ENCODE peak calls at places on chromosomes 1 and 21, in five cellular contexts. G is CD8-positive, alpha-beta T cell; E is WERI-Rb-1; T is lower leg skin; L is RWPE1. I is an unnamed sample.

GRCh38 chr1:211632808-211633522 is 42.5 kb downstream of the NEK2 start:
- DNase-seq in G (no peak), E (peak), T (no peak), L (no peak), I (no peak)

GRCh38 chr1:226388131-226388530 is 19.8 kb downstream of the PARP1 start:
- DNase-seq in G (no peak), E (no peak), T (no peak), L (no peak), I (no peak)

GRCh38 chr1:33167650-33168447 is 14.0 kb downstream of the TRIM62 start:
- DNase-seq in G (no peak), E (no peak), T (no peak), L (no peak), I (no peak)

GRCh38 chr1:221543529-221544120 is 198.3 kb downstream of the DUSP10 start:
- DNase-seq in G (no peak), E (no peak), T (no peak), L (peak), I (peak)

GRCh38 chr1:207672525-207673130 is 27.7 kb downstream of the CR1L start:
- DNase-seq in G (no peak), E (peak), T (no peak), L (peak), I (peak)

GRCh38 chr1:181135815-181136737 is 47.6 kb downstream of the IER5 start:
- DNase-seq in G (no peak), E (no peak), T (no peak), L (peak), I (no peak)

GRCh38 chr1:34547043-34547674 is 207.7 kb upstream of the GJB5 start:
- DNase-seq in G (no peak), E (no peak), T (no peak), L (no peak), I (no peak)

GRCh38 chr1:31036749-31037500 is 28.6 kb downstream of the PUM1 start:
- DNase-seq in G (no peak), E (no peak), T (no peak), L (no peak), I (no peak)

GRCh38 chr1:198575715-198576641 is 35.5 kb upstream of the ATP6V1G3 start:
- DNase-seq in G (no peak), E (no peak), T (no peak), L (peak), I (peak)

GRCh38 chr1:226580625-226581270 is 32.2 kb downstream of the STUM start:
- DNase-seq in G (no peak), E (no peak), T (no peak), L (no peak), I (no peak)

GRCh38 chr1:224851210-224851849 is 78.1 kb upstream of the DNAH14 start:
- DNase-seq in G (peak), E (peak), T (peak), L (peak), I (peak)

GRCh38 chr21:39048064-39048463 is 135.2 kb downstream of the PSMG1 start:
- DNase-seq in G (no peak), E (no peak), T (peak), L (peak), I (no peak)

GRCh38 chr21:31752352-31752751 is 20.4 kb upstream of the SCAF4 start:
- DNase-seq in G (no peak), E (no peak), T (no peak), L (peak), I (no peak)

GRCh38 chr1:205766038-205766437 is 9.2 kb downstream of the RAB29 start:
- DNase-seq in G (no peak), E (no peak), T (no peak), L (peak), I (no peak)

GRCh38 chr1:70503358-70503757 is 92.3 kb downstream of the CTH start:
- DNase-seq in G (no peak), E (no peak), T (no peak), L (no peak), I (no peak)

GRCh38 chr1:8006037-8006963 is 19.8 kb downstream of the ERRFI1 start:
- DNase-seq in G (no peak), E (no peak), T (no peak), L (peak), I (no peak)

GRCh38 chr1:17920881-17921635 is 165.9 kb downstream of the ACTL8 start:
- DNase-seq in G (no peak), E (no peak), T (no peak), L (no peak), I (no peak)

GRCh38 chr1:182213163-182213562 is 151.7 kb upstream of the ZNF648 start:
- DNase-seq in G (no peak), E (no peak), T (no peak), L (no peak), I (no peak)

GRCh38 chr1:232561381-232561780 is 68.6 kb downstream of the SIPA1L2 start:
- DNase-seq in G (no peak), E (no peak), T (no peak), L (no peak), I (no peak)

GRCh38 chr1:151047925-151048644 is 534 bp downstream of the C1orf56 start:
- DNase-seq in G (peak), E (peak), T (peak), L (peak), I (peak)

GRCh38 chr1:204959374-204959773 is 83.6 kb upstream of the CNTN2 start:
- DNase-seq in G (no peak), E (no peak), T (no peak), L (no peak), I (no peak)

GRCh38 chr1:223683586-223684487 is 18.3 kb upstream of the CAPN8 start:
- DNase-seq in G (peak), E (peak), T (no peak), L (peak), I (peak)

GRCh38 chr1:239558992-239559391 is 172.6 kb downstream of the CHRM3 start:
- DNase-seq in G (no peak), E (no peak), T (no peak), L (peak), I (no peak)

GRCh38 chr1:209505044-209505443 is 78.5 kb upstream of the CAMK1G start:
- DNase-seq in G (no peak), E (no peak), T (no peak), L (peak), I (no peak)

GRCh38 chr1:65572701-65573421 is 152.4 kb downstream of the LEPR start:
- DNase-seq in G (no peak), E (no peak), T (no peak), L (no peak), I (no peak)

GRCh38 chr1:28205243-28205642 is 27.6 kb downstream of the DNAJC8 start:
- DNase-seq in G (no peak), E (no peak), T (no peak), L (no peak), I (no peak)

GRCh38 chr1:17276568-17276967 is 27.7 kb downstream of the PADI3 start:
- DNase-seq in G (no peak), E (no peak), T (no peak), L (peak), I (no peak)

GRCh38 chr1:107430540-107431228 is 289.8 kb downstream of the NTNG1 start:
- DNase-seq in G (no peak), E (peak), T (no peak), L (peak), I (peak)

GRCh38 chr1:103106426-103107321 is 1.6 kb downstream of the COL11A1 start:
- DNase-seq in G (no peak), E (peak), T (no peak), L (peak), I (peak)

DNA sequence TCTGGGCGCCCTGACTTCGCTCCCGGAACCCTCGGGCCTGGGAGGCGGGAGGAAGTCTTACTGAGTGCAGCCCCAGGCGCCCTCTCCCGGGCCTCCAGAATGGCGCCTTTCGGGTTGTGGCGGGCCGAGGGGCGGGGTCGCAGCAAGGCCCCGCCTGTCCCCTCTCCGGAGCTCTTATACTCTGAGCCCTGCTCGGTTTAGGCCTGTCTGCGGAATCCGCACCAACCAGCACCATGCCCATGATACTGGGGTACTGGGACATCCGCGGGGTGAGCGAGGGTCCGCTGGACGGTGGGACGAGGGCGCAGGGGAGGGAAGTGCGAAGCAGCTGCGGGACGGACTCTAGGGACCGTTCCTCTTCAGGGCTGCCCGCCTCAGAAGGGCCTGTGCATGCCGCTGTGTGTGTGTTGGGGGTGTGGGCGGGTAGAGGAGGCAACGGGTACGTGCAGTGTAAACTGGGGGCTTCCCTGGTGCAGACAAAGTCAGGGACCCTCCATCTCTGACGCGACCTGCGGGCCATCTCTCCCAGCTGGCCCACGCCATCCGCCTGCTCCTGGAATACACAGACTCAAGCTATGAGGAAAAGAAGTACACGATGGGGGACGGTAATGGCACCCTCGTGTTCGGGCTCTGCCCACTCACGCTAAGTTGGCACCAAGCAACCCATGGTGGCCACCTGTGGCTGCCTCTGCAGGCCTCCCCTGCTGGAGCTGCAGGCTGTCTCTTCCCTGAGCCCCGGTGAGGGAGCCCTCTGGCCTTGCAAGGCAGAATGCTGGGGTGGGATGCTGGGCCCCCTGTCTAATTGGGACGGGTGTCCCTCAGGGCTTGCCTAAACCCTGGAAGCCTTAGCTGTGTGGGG is at the start of gene GSTM1:
- DNase-seq in G (peak), E (peak), T (no peak), L (no peak), I (peak)
- TF ChIP-seq CTCF in G (no peak), E (peak), T (no peak), L (no peak), I (peak)

GRCh38 chr21:33825419-33825818 is 90.2 kb downstream of the ATP5PO start:
- DNase-seq in G (no peak), E (no peak), T (no peak), L (no peak), I (no peak)

GRCh38 chr21:33821580-33822322 is 93.9 kb downstream of the ATP5PO start:
- DNase-seq in G (no peak), E (no peak), T (no peak), L (no peak), I (no peak)

GRCh38 chr21:33828083-33828482 is 87.5 kb downstream of the ATP5PO start:
- DNase-seq in G (no peak), E (no peak), T (no peak), L (no peak), I (no peak)

GRCh38 chr21:33825898-33826297 is 89.7 kb downstream of the ATP5PO start:
- DNase-seq in G (no peak), E (no peak), T (no peak), L (no peak), I (no peak)

DNA sequence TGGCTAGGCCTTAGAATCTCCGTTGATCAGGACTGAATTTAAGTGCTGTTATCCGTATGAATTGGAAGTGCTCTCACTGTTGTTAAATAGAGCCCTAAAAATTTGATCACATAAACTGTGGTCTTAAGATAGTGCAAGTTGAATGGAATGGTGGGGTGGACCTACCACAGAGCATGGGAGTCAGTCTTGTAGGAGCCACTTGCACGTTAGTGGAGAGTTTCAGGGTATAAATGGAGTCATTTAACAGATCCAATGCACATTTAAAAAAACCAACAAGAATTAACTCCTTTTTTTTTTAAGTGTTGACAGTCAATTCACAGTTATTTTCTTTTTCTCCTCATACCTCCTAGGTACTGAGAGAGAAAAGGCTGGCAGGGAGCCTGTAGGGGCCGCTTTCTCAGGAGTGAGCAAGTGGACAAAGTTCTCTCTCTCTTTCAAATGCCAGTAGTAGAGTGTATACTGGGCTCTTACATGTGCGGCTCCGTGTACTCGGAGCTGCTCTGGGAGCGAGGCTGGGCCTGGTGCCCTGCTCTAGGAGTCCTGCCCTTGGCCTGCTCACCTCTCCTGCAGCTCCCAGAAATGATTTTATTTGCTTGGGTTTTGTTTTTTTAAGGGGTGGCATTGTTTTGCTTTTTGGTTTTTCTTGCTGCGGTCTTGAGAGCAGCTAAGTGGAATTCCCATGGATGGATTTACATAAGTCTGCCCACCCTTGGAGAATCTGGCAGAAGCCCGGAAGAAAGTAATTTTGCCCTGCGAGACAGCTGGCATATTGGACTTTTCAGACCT is 91.3 kb downstream of the ATP5PO start:
- DNase-seq in G (no peak), E (no peak), T (no peak), L (no peak), I (no peak)
- TF ChIP-seq CTCF in G (no peak), E (no peak), T (no peak), L (no peak), I (no peak)

DNA sequence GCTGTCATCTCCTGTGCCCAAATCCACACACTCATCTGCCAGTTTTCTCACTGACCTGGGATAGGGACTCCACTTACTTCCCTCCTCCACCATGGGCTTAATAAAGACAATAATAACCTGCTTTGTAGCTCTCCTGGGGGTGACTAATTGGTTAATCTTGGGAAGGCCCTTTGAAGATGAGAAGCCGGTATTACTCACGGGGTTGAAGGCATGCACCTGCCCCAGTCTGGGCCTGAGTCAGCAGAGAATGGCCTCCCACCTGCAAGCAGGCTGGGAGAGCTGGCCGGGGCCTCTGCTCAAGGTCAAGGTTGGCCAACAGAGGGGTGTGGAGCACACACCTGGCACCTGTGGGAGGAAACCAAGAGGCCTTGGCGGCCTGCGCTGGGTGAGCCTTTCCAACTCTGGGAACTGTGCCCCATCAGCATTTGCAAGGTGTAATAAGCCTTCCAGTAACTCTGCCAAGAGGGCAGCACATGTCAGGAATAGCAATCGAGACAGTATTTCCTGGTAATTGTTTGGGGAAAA is 49.1 kb downstream of the TOMM20 start:
- DNase-seq in G (no peak), E (peak), T (no peak), L (peak), I (no peak)
- TF ChIP-seq CTCF in G (no peak), E (no peak), T (no peak), L (no peak), I (no peak)

GRCh38 chr21:40143822-40144525 is 276.7 kb downstream of the PCP4 start:
- DNase-seq in G (no peak), E (peak), T (no peak), L (peak), I (peak)

GRCh38 chr21:40140675-40141074 is 273.4 kb downstream of the PCP4 start:
- DNase-seq in G (no peak), E (no peak), T (no peak), L (no peak), I (no peak)

GRCh38 chr21:40141621-40142020 is 274.4 kb downstream of the PCP4 start:
- DNase-seq in G (no peak), E (no peak), T (no peak), L (no peak), I (no peak)

GRCh38 chr21:40151611-40152010 is 284.4 kb downstream of the PCP4 start:
- DNase-seq in G (no peak), E (no peak), T (no peak), L (no peak), I (no peak)

GRCh38 chr21:40146201-40146890 is 279.1 kb downstream of the PCP4 start:
- DNase-seq in G (no peak), E (no peak), T (no peak), L (no peak), I (no peak)
- TF ChIP-seq CTCF in G (no peak), E (no peak), T (no peak), L (no peak), I (no peak)

DNA sequence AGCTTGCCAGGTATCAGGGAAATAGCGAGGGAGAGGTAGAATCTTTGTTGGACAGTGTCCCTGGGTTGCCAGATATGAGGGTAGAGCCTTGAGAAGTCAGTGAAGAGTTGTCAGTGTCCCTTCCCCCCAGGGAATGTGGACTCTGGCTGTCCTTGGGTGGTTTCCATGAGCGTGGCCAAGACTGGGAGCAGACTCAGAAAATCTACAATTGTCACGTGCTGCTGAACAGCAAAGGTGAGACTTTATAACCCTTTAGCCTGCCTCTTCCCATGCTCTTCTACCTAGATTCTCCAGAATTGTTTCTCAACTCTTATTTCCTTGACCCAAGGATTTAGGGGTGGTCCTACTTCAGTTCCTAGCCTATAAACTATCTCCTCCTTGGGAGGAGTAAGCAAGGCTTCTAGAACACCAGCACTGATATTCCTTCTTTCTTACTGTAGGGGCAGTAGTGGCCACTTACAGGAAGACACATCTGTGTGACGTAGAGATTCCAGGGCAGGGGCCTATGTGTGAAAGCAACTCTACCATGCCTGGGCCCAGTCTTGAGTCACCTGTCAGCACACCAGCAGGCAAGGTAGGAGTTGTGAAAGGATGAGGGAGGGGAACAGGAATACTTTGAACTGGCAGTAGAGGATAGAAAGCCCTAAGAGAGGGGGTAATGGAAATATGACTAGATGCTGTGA is 1.6 kb downstream of the NIT1 start:
- DNase-seq in G (peak), E (peak), T (no peak), L (peak), I (peak)
- TF ChIP-seq CTCF in G (peak), E (peak), T (no peak), L (peak), I (no peak)

GRCh38 chr1:156608981-156609380 is 7.7 kb upstream of the GPATCH4 start:
- DNase-seq in G (peak), E (peak), T (no peak), L (peak), I (peak)
- TF ChIP-seq CTCF in G (peak), E (peak), T (no peak), L (peak), I (peak)

I was measured in GM20000.